ENCODE peak calls at places on chromosomes 7 and 10, in seven cellular contexts. F is Caco-2, Q is OCI-LY7, A is BJ, K is hepatocyte, D is astrocyte, S is PC-9. V is an unnamed sample. For H3K36me3, the result is how much of the 10 kb centered on the place peaks cover.

GRCh38 chr10:49010295-49010694 is 70.7 kb upstream of the LRRC18 start:
- DNase-seq in F (no peak), Q (no peak), A (no peak), K (no peak), D (no peak), S (no peak), V (no peak)

GRCh38 chr10:109895095-109895818 is 28.1 kb downstream of the XPNPEP1 start:
- DNase-seq in F (no peak), Q (no peak), A (no peak), K (no peak), D (peak), S (no peak), V (no peak)

GRCh38 chr10:78630944-78631838 is 437.6 kb upstream of the ZMIZ1 start:
- DNase-seq in F (no peak), Q (no peak), A (no peak), K (no peak), D (peak), S (no peak), V (peak)

GRCh38 chr7:51286392-51286791 is 30.2 kb downstream of the COBL start:
- DNase-seq in F (no peak), Q (no peak), A (no peak), K (no peak), D (no peak), S (no peak), V (no peak)

GRCh38 chr7:99540542-99540941 is 11.4 kb downstream of the FAM200A start:
- DNase-seq in F (no peak), Q (no peak), A (no peak), K (no peak), D (no peak), S (no peak), V (no peak)

GRCh38 chr10:46995234-46995633 is 84.0 kb downstream of the PTPN20 start:
- DNase-seq in F (no peak), Q (no peak), A (no peak), K (no peak), D (no peak), S (peak), V (no peak)

GRCh38 chr10:14423111-14423744 is 92.5 kb upstream of the FRMD4A start:
- DNase-seq in F (no peak), Q (no peak), A (no peak), K (no peak), D (no peak), S (no peak), V (no peak)

GRCh38 chr7:25391295-25391861 is 163.1 kb upstream of the NPVF start:
- DNase-seq in F (no peak), Q (peak), A (no peak), K (peak), D (no peak), S (no peak), V (no peak)

GRCh38 chr10:132572545-132572937 is 35.0 kb downstream of the INPP5A start:
- DNase-seq in F (no peak), Q (peak), A (no peak), K (no peak), D (peak), S (peak), V (no peak)

GRCh38 chr7:106893591-106893990 is 28.5 kb downstream of the PIK3CG start:
- DNase-seq in F (no peak), Q (no peak), A (no peak), K (no peak), D (no peak), S (peak), V (no peak)

GRCh38 chr7:106890952-106891351 is 25.9 kb downstream of the PIK3CG start:
- DNase-seq in F (no peak), Q (no peak), A (no peak), K (no peak), D (no peak), S (no peak), V (no peak)

GRCh38 chr7:106895246-106895864 is 30.3 kb downstream of the PIK3CG start:
- DNase-seq in F (no peak), Q (peak), A (no peak), K (no peak), D (no peak), S (no peak), V (no peak)

GRCh38 chr7:106888204-106888603 is 23.1 kb downstream of the PIK3CG start:
- DNase-seq in F (no peak), Q (no peak), A (no peak), K (no peak), D (no peak), S (no peak), V (no peak)

GRCh38 chr7:106891545-106892410 is 26.7 kb downstream of the PIK3CG start:
- DNase-seq in F (no peak), Q (no peak), A (no peak), K (no peak), D (no peak), S (no peak), V (no peak)
- H3K36me3 ChIP-seq in F (under half), Q (half or more), A (under half), K (under half), D (under half), S (under half), V (under half)

DNA sequence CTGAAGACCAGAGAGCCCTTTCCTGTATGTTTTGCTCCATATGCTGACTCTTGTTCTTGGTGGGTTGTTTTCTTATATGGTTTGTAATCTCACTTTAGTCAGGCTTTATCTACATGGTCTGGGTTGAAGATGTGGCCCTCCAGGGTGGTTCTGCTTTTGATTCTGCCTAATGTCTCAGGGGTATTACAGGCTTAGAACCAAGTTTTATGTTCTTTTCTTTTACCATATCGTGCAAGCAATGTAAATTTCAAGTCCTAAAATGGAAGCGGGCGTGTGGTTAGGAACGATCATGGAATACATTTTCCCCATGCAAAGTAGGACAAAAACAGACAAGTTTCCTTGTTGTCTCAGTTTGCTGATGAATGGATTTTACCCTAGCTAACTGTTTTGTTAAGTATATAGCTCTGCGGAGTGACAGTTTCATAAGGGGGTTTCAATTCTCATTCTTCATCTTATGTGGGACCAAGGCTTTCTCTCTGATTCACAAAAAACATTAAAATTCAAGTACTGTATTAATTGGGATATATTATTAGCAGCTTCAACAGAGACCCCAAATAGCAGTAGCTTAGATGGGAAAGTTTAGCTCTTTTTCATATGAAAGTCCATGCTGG is 58.7 kb downstream of the MTURN start:
- DNase-seq in F (no peak), Q (no peak), A (no peak), K (no peak), D (no peak), S (no peak), V (no peak)
- TF ChIP-seq CTCF in F (no peak), Q (no peak), A (no peak), K (no peak), D (no peak), S (no peak), V (no peak)

GRCh38 chr7:6648066-6648814 is 11.1 kb downstream of the ZNF316 start:
- DNase-seq in F (no peak), Q (no peak), A (no peak), K (no peak), D (no peak), S (no peak), V (no peak)
- H3K36me3 ChIP-seq in F (under half), Q (half or more), A (under half), K (under half), D (under half), S (under half), V (under half)

GRCh38 chr7:71871446-71871845 is 540.7 kb downstream of the CALN1 start:
- DNase-seq in F (no peak), Q (no peak), A (no peak), K (no peak), D (no peak), S (no peak), V (no peak)
- TF ChIP-seq CTCF in F (peak), Q (peak), A (no peak), K (peak), D (peak), S (peak), V (no peak)

GRCh38 chr7:44076101-44076895 is 6.0 kb downstream of the POLM start:
- DNase-seq in F (no peak), Q (no peak), A (no peak), K (no peak), D (no peak), S (no peak), V (no peak)
- H3K36me3 ChIP-seq in F (under half), Q (half or more), A (half or more), K (under half), D (under half), S (under half), V (under half)

DNA sequence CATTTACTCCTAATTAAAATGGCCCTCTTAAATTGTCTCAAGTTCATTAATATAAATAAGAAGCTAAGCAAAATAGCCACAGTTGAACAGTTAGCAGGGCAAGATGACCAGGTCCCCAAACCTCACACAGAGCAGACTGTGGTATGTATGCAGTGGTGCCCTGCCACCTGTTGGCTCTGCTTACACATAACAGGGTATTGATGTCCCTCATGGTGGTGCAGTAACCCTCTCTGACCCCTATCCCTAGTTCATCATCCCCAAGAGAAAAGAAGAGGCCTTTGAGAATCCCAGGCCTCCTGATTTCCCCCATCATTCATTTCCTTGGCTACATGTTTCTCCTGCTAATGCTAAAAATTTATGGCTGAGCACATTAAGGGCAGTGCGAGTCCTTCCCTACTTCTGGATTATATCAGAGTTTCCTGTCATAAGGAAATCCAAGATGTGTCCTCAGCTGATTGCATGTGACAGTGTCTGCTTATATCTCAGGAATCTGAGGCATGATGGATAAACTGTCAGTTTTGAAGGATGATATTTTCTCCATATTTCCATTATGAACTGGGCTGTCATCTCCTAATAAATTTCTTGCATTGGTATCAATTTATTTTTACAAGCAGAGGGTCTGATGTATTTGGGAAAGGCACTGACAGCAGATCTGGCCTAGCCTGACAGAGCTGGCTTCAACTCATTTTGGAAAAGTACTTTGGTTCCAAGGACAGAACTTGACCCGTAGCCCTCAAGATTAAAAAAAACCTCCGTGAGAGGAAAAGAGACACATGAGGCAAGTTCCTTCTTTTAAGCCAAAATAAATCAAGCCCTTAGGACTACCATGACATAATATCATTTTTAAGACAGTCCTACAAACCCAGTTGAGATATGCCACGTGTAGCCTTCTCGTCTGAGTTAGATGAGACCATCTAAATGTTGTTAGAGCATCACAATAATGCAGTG is 880.6 kb downstream of the LRMDA start:
- DNase-seq in F (peak), Q (peak), A (no peak), K (peak), D (no peak), S (no peak), V (no peak)
- TF ChIP-seq CTCF in F (peak), Q (peak), A (peak), K (peak), D (peak), S (peak), V (peak)

GRCh38 chr7:138527746-138528223 is 67.7 kb downstream of the TRIM24 start:
- DNase-seq in F (peak), Q (peak), A (no peak), K (no peak), D (peak), S (no peak), V (no peak)
- H3K36me3 ChIP-seq in F (under half), Q (half or more), A (under half), K (under half), D (under half), S (under half), V (under half)

GRCh38 chr7:87448427-87448826 is 27.1 kb downstream of the ABCB4 start:
- DNase-seq in F (no peak), Q (no peak), A (no peak), K (no peak), D (no peak), S (no peak), V (peak)

GRCh38 chr7:87447251-87447650 is 28.2 kb downstream of the ABCB4 start:
- DNase-seq in F (no peak), Q (no peak), A (peak), K (no peak), D (peak), S (no peak), V (no peak)

GRCh38 chr7:87452279-87452678 is 23.2 kb downstream of the ABCB4 start:
- DNase-seq in F (no peak), Q (no peak), A (no peak), K (no peak), D (no peak), S (no peak), V (no peak)

GRCh38 chr7:87450706-87451105 is 24.8 kb downstream of the ABCB4 start:
- DNase-seq in F (no peak), Q (no peak), A (no peak), K (no peak), D (no peak), S (no peak), V (no peak)

GRCh38 chr7:87451187-87451586 is 24.3 kb downstream of the ABCB4 start:
- DNase-seq in F (no peak), Q (no peak), A (no peak), K (no peak), D (no peak), S (no peak), V (no peak)
- TF ChIP-seq CTCF in F (no peak), Q (no peak), A (no peak), K (no peak), D (no peak), S (no peak), V (no peak)

GRCh38 chr7:149014309-149014708 is 14.0 kb downstream of the PDIA4 start:
- DNase-seq in F (no peak), Q (no peak), A (no peak), K (no peak), D (no peak), S (no peak), V (no peak)
- H3K36me3 ChIP-seq in F (under half), Q (half or more), A (under half), K (under half), D (half or more), S (under half), V (under half)

DNA sequence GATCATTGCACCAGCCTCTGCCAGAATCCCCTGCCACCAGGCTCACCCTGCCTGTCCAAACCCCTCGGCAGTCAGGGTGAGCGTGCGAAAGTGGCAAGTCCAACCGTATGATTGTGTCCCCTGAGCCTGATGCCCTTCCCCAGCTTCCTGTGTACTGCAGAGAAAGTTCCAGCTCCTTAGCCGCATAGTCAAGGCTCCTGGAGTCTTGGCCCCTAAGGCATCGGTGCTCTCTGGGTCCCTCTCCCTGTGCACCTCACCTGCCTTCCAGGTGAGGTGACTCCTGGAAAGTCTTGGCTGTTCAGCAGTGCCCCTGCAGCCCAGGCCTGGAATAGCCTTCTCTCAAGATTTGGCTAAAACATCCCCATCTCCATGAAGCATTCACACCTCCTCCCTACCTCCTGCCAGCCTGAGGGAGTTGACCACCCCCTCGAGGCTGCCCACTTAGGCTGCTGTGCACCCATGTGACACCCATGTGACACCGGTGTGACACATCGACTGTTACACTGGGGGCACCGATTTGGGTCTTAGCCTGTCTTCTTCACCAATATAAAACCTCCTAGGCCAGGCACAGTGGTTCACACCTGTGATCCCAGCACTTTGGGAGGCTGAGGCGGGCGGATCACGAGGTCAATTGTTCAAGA is 56.2 kb upstream of the ELN start:
- DNase-seq in F (peak), Q (no peak), A (no peak), K (peak), D (no peak), S (peak), V (no peak)
- TF ChIP-seq CTCF in F (peak), Q (peak), A (peak), K (peak), D (no peak), S (peak), V (peak)

V was measured in kidney epithelial cell.